ENCODE peak calls at places on chromosome 6, in six cellular contexts. C is amygdala; U is stimulated activated CD4-positive, alpha-beta T cell treated with anti-CD3 and anti-CD28 coated beads, Interleukin-4, amount 100 ng/mL, for 4 hours; A is AML-193; T is tibial nerve; E is mammary epithelial cell. W is an unnamed sample.

GRCh38 chr6:113829702-113830058 is 27.5 kb upstream of the MARCKS start:
- DNase-seq in C (no peak), U (no peak), A (no peak), T (no peak), E (no peak), W (no peak)

GRCh38 chr6:104527761-104528415 is 331.8 kb downstream of the HACE1 start:
- DNase-seq in C (no peak), U (no peak), A (peak), T (no peak), E (peak), W (no peak)

GRCh38 chr6:3751019-3751729 is at the start of gene PXDC1:
- DNase-seq in C (no peak), U (peak), A (no peak), T (no peak), E (peak), W (peak)

GRCh38 chr6:36245572-36246031 is 24.3 kb upstream of the PNPLA1 start:
- DNase-seq in C (no peak), U (no peak), A (no peak), T (no peak), E (no peak), W (no peak)

GRCh38 chr6:134379086-134379485 is 61.2 kb upstream of the SGK1 start:
- DNase-seq in C (no peak), U (no peak), A (no peak), T (no peak), E (peak), W (no peak)

GRCh38 chr6:118370722-118371121 is 177.4 kb upstream of the PLN start:
- DNase-seq in C (no peak), U (no peak), A (no peak), T (no peak), E (no peak), W (no peak)

GRCh38 chr6:148648754-148649453 is 97.9 kb upstream of the UST start:
- DNase-seq in C (no peak), U (no peak), A (no peak), T (no peak), E (no peak), W (no peak)

GRCh38 chr6:158536891-158537798 is 22.7 kb upstream of the TMEM181 start:
- DNase-seq in C (no peak), U (peak), A (no peak), T (no peak), E (peak), W (peak)

GRCh38 chr6:36098253-36098919 is 31.9 kb upstream of the MAPK13 start:
- DNase-seq in C (no peak), U (no peak), A (no peak), T (no peak), E (no peak), W (no peak)

GRCh38 chr6:52929321-52930164 is 20.0 kb upstream of the GSTA3 start:
- DNase-seq in C (no peak), U (no peak), A (no peak), T (no peak), E (peak), W (no peak)

GRCh38 chr6:89941031-89941775 is 46.9 kb downstream of the GJA10 start:
- DNase-seq in C (no peak), U (no peak), A (no peak), T (peak), E (no peak), W (no peak)

GRCh38 chr6:149393002-149393679 is 6.9 kb upstream of the SUMO4 start:
- DNase-seq in C (no peak), U (no peak), A (no peak), T (no peak), E (no peak), W (no peak)

GRCh38 chr6:138454976-138455706 is 44.2 kb downstream of the NHSL1 start:
- DNase-seq in C (no peak), U (peak), A (no peak), T (no peak), E (peak), W (peak)

W was measured in CD4-positive, alpha-beta memory T cell.